ENCODE peak calls at places on chromosomes 2 and 18, in seven cellular contexts. Q is sigmoid colon, V is K562, B is tibial nerve, S is HepG2, Z is suprapubic skin, A is A549. X is an unnamed sample.

GRCh38 chr2:222968550-222969155 is 83.3 kb upstream of the KCNE4 start:
- DNase-seq in Q (no peak), V (no peak), B (no peak), S (no peak), Z (no peak), A (no peak), X (no peak)

GRCh38 chr2:231069379-231070054 is 12.8 kb downstream of the PSMD1 start:
- DNase-seq in Q (no peak), V (peak; percentile 24), B (no peak), S (no peak), Z (no peak), A (no peak), X (no peak)

GRCh38 chr18:79642626-79643025 is 37.0 kb upstream of the CTDP1 start:
- DNase-seq in Q (no peak), V (no peak), B (no peak), S (no peak), Z (peak; percentile 32), A (no peak), X (no peak)

GRCh38 chr18:23156134-23156533 is 20.8 kb downstream of the CABLES1 start:
- DNase-seq in Q (no peak), V (no peak), B (no peak), S (no peak), Z (no peak), A (no peak), X (no peak)

GRCh38 chr2:99692785-99693184 is 203.0 kb upstream of the REV1 start:
- DNase-seq in Q (no peak), V (peak; percentile 28), B (no peak), S (no peak), Z (no peak), A (no peak), X (no peak)

GRCh38 chr2:23409246-23409645 is 24.3 kb downstream of the KLHL29 start:
- DNase-seq in Q (no peak), V (no peak), B (no peak), S (no peak), Z (no peak), A (no peak), X (no peak)

GRCh38 chr2:45975752-45976517 is 321.3 kb upstream of the EPAS1 start:
- DNase-seq in Q (peak; percentile 30), V (no peak), B (no peak), S (no peak), Z (no peak), A (no peak), X (no peak)

GRCh38 chr2:169799555-169799954 is 884 bp downstream of the SSB start:
- DNase-seq in Q (no peak), V (peak; percentile 53), B (no peak), S (peak; percentile 25), Z (no peak), A (no peak), X (no peak)

GRCh38 chr2:174012347-174013309 is 47.5 kb upstream of the SP3 start:
- DNase-seq in Q (peak; percentile 92), V (no peak), B (peak; percentile 57), S (no peak), Z (peak; percentile 89), A (no peak), X (peak; percentile 90)

GRCh38 chr18:61743775-61744531 is 148.9 kb downstream of the RNF152 start:
- DNase-seq in Q (no peak), V (no peak), B (no peak), S (no peak), Z (no peak), A (no peak), X (no peak)

GRCh38 chr2:97707428-97708380 is 5.7 kb upstream of the ZAP70 start:
- DNase-seq in Q (peak; percentile 56), V (no peak), B (no peak), S (no peak), Z (peak; percentile 60), A (no peak), X (no peak)

GRCh38 chr18:74216661-74217110 is 68.4 kb downstream of the TIMM21 start:
- DNase-seq in Q (no peak), V (no peak), B (no peak), S (no peak), Z (no peak), A (no peak), X (no peak)

GRCh38 chr2:136377423-136378382 is 259.8 kb upstream of the CXCR4 start:
- DNase-seq in Q (no peak), V (no peak), B (no peak), S (no peak), Z (no peak), A (no peak), X (no peak)

GRCh38 chr18:74183110-74183509 is 34.8 kb downstream of the TIMM21 start:
- DNase-seq in Q (no peak), V (no peak), B (no peak), S (no peak), Z (no peak), A (no peak), X (no peak)

GRCh38 chr2:128520787-128521186 is 202.1 kb upstream of the HS6ST1 start:
- DNase-seq in Q (no peak), V (no peak), B (no peak), S (no peak), Z (no peak), A (no peak), X (no peak)

GRCh38 chr18:50814387-50814786 is 5.4 kb downstream of the MRO start:
- DNase-seq in Q (no peak), V (no peak), B (no peak), S (no peak), Z (no peak), A (no peak), X (no peak)

GRCh38 chr2:174024524-174025270 is 59.5 kb upstream of the SP3 start:
- DNase-seq in Q (peak; percentile 96), V (no peak), B (peak; percentile 88), S (no peak), Z (peak; percentile 91), A (no peak), X (peak; percentile 49)

GRCh38 chr2:170817999-170818293 is 1.3 kb downstream of the GAD1 start:
- DNase-seq in Q (no peak), V (no peak), B (no peak), S (no peak), Z (no peak), A (no peak), X (no peak)

GRCh38 chr18:53819174-53819573 is 405.3 kb downstream of the MBD2 start:
- DNase-seq in Q (no peak), V (no peak), B (no peak), S (no peak), Z (no peak), A (no peak), X (no peak)

GRCh38 chr2:16101196-16101595 is 160.8 kb downstream of the MYCN start:
- DNase-seq in Q (no peak), V (no peak), B (no peak), S (no peak), Z (no peak), A (no peak), X (no peak)

GRCh38 chr2:20797096-20797495 is 25.8 kb downstream of the LDAH start:
- DNase-seq in Q (no peak), V (no peak), B (no peak), S (no peak), Z (no peak), A (no peak), X (no peak)

GRCh38 chr2:46314065-46314835 is 17.0 kb downstream of the EPAS1 start:
- DNase-seq in Q (no peak), V (no peak), B (no peak), S (no peak), Z (peak; percentile 31), A (no peak), X (no peak)

GRCh38 chr2:95231723-95232122 is 24.4 kb downstream of the ZNF892 start:
- DNase-seq in Q (no peak), V (peak; percentile 75), B (no peak), S (peak; percentile 85), Z (no peak), A (peak; percentile 58), X (no peak)

GRCh38 chr2:234481301-234481700 is 15.6 kb downstream of the ARL4C start:
- DNase-seq in Q (no peak), V (no peak), B (no peak), S (no peak), Z (no peak), A (no peak), X (no peak)
- TF ChIP-seq POLR2A in Q (no peak), V (no peak), B (no peak), S (no peak), Z (no peak), A (no peak), X (no peak)

GRCh38 chr18:34911081-34911480 is 130.1 kb upstream of the MAPRE2 start:
- DNase-seq in Q (no peak), V (no peak), B (no peak), S (no peak), Z (no peak), A (no peak), X (no peak)

GRCh38 chr18:34915046-34915445 is 126.2 kb upstream of the MAPRE2 start:
- DNase-seq in Q (no peak), V (no peak), B (no peak), S (peak; percentile 62), Z (no peak), A (no peak), X (no peak)

GRCh38 chr18:34913837-34914755 is 127.1 kb upstream of the MAPRE2 start:
- DNase-seq in Q (no peak), V (no peak), B (no peak), S (peak; percentile 97), Z (no peak), A (peak; percentile 82), X (no peak)

GRCh38 chr18:34909637-34910364 is 131.4 kb upstream of the MAPRE2 start:
- DNase-seq in Q (no peak), V (no peak), B (no peak), S (no peak), Z (no peak), A (no peak), X (no peak)
- TF ChIP-seq EP300 in Q (no peak), V (no peak), B (no peak), S (no peak), Z (peak; percentile 17), A (no peak), X (no peak)

GRCh38 chr2:37820471-37820991 is 104.6 kb upstream of the RMDN2 start:
- DNase-seq in Q (no peak), V (no peak), B (no peak), S (no peak), Z (no peak), A (no peak), X (no peak)
- H3K27ac ChIP-seq in Q (no peak overlapping the region), V (no peak overlapping the region), B (no peak overlapping the region), S (no peak overlapping the region), Z (no peak overlapping the region), A (no peak overlapping the region), X (peak overlapping the region; percentile 45)

GRCh38 chr2:202035089-202035940 is 1.7 kb downstream of the FZD7 start:
- DNase-seq in Q (peak; percentile 91), V (no peak), B (peak; percentile 42), S (no peak), Z (peak; percentile 83), A (no peak), X (peak; percentile 89)

GRCh38 chr2:202036601-202037037 is 3.0 kb downstream of the FZD7 start:
- DNase-seq in Q (peak; percentile 75), V (peak; percentile 12), B (no peak), S (no peak), Z (no peak), A (no peak), X (no peak)

GRCh38 chr2:202038471-202039277 is 5.0 kb downstream of the FZD7 start:
- DNase-seq in Q (no peak), V (peak; percentile 66), B (no peak), S (no peak), Z (no peak), A (peak; percentile 63), X (no peak)

GRCh38 chr2:202035941-202036372 is 2.3 kb downstream of the FZD7 start:
- DNase-seq in Q (peak; percentile 77), V (no peak), B (no peak), S (no peak), Z (no peak), A (no peak), X (peak; percentile 78)

GRCh38 chr2:202037086-202037485 is 3.4 kb downstream of the FZD7 start:
- DNase-seq in Q (peak; percentile 77), V (no peak), B (no peak), S (no peak), Z (no peak), A (no peak), X (no peak)
- TF ChIP-seq POLR2A in Q (peak; percentile 74), V (no peak), B (no peak), S (no peak), Z (no peak), A (no peak), X (no peak)

X was measured in upper lobe of left lung.